ENCODE peak calls at places on chromosomes 2 and 18, in eight cellular contexts. One of them, this sample, is unnamed.

GRCh38 chr2:15799432-15799827 is 140.9 kb upstream of the MYCN start:
- DNase-seq in cerebellar cortex: no peak
- DNase-seq in body of pancreas: no peak
- DNase-seq in cardiac fibroblast: no peak
- DNase-seq in Caki2: no peak
- DNase-seq in stimulated activated CD4-positive, alpha-beta T cell treated with anti-CD3 and anti-CD28 coated beads, TNF-alpha, amount 100 ng/mL, for 48 hours: no peak
- DNase-seq in C1 segment of cervical spinal cord: no peak
- DNase-seq in activated CD8-positive, alpha-beta T cell treated with anti-CD3 and anti-CD28 coated beads for 36 hours: no peak
- DNase-seq in this sample: peak

GRCh38 chr2:46117379-46117778 is 179.8 kb upstream of the EPAS1 start:
- DNase-seq in cerebellar cortex: no peak
- DNase-seq in body of pancreas: no peak
- DNase-seq in cardiac fibroblast: peak
- DNase-seq in Caki2: no peak
- DNase-seq in stimulated activated CD4-positive, alpha-beta T cell treated with anti-CD3 and anti-CD28 coated beads, TNF-alpha, amount 100 ng/mL, for 48 hours: no peak
- DNase-seq in C1 segment of cervical spinal cord: no peak
- DNase-seq in activated CD8-positive, alpha-beta T cell treated with anti-CD3 and anti-CD28 coated beads for 36 hours: no peak
- DNase-seq in this sample: no peak

GRCh38 chr18:50817898-50818250 is 1.9 kb downstream of the MRO start:
- DNase-seq in cerebellar cortex: peak
- DNase-seq in body of pancreas: no peak
- DNase-seq in cardiac fibroblast: peak
- DNase-seq in Caki2: no peak
- DNase-seq in stimulated activated CD4-positive, alpha-beta T cell treated with anti-CD3 and anti-CD28 coated beads, TNF-alpha, amount 100 ng/mL, for 48 hours: no peak
- DNase-seq in C1 segment of cervical spinal cord: peak
- DNase-seq in activated CD8-positive, alpha-beta T cell treated with anti-CD3 and anti-CD28 coated beads for 36 hours: no peak
- DNase-seq in this sample: no peak

GRCh38 chr2:224909885-224910517 is 132.3 kb downstream of the DOCK10 start:
- DNase-seq in cerebellar cortex: no peak
- DNase-seq in body of pancreas: peak
- DNase-seq in cardiac fibroblast: peak
- DNase-seq in Caki2: peak
- DNase-seq in stimulated activated CD4-positive, alpha-beta T cell treated with anti-CD3 and anti-CD28 coated beads, TNF-alpha, amount 100 ng/mL, for 48 hours: no peak
- DNase-seq in C1 segment of cervical spinal cord: no peak
- DNase-seq in activated CD8-positive, alpha-beta T cell treated with anti-CD3 and anti-CD28 coated beads for 36 hours: peak
- DNase-seq in this sample: no peak

GRCh38 chr2:97728091-97728596 is 14.8 kb downstream of the ZAP70 start:
- DNase-seq in cerebellar cortex: no peak
- DNase-seq in body of pancreas: no peak
- DNase-seq in cardiac fibroblast: peak
- DNase-seq in Caki2: no peak
- DNase-seq in stimulated activated CD4-positive, alpha-beta T cell treated with anti-CD3 and anti-CD28 coated beads, TNF-alpha, amount 100 ng/mL, for 48 hours: no peak
- DNase-seq in C1 segment of cervical spinal cord: no peak
- DNase-seq in activated CD8-positive, alpha-beta T cell treated with anti-CD3 and anti-CD28 coated beads for 36 hours: peak
- DNase-seq in this sample: no peak

GRCh38 chr18:64134044-64134757 is 14.7 kb downstream of the LINC00305 start:
- DNase-seq in cerebellar cortex: peak
- DNase-seq in body of pancreas: no peak
- DNase-seq in cardiac fibroblast: no peak
- DNase-seq in Caki2: no peak
- DNase-seq in stimulated activated CD4-positive, alpha-beta T cell treated with anti-CD3 and anti-CD28 coated beads, TNF-alpha, amount 100 ng/mL, for 48 hours: no peak
- DNase-seq in C1 segment of cervical spinal cord: peak
- DNase-seq in activated CD8-positive, alpha-beta T cell treated with anti-CD3 and anti-CD28 coated beads for 36 hours: no peak
- DNase-seq in this sample: no peak

GRCh38 chr2:184004289-184004944 is 593.9 kb upstream of the ZNF804A start:
- DNase-seq in cerebellar cortex: peak
- DNase-seq in body of pancreas: no peak
- DNase-seq in cardiac fibroblast: no peak
- DNase-seq in Caki2: no peak
- DNase-seq in stimulated activated CD4-positive, alpha-beta T cell treated with anti-CD3 and anti-CD28 coated beads, TNF-alpha, amount 100 ng/mL, for 48 hours: no peak
- DNase-seq in C1 segment of cervical spinal cord: peak
- DNase-seq in activated CD8-positive, alpha-beta T cell treated with anti-CD3 and anti-CD28 coated beads for 36 hours: no peak
- DNase-seq in this sample: no peak

GRCh38 chr18:79903071-79903635 is 48.3 kb downstream of the SLC66A2 start:
- DNase-seq in cerebellar cortex: no peak
- DNase-seq in body of pancreas: no peak
- DNase-seq in cardiac fibroblast: no peak
- DNase-seq in Caki2: no peak
- DNase-seq in stimulated activated CD4-positive, alpha-beta T cell treated with anti-CD3 and anti-CD28 coated beads, TNF-alpha, amount 100 ng/mL, for 48 hours: no peak
- DNase-seq in C1 segment of cervical spinal cord: no peak
- DNase-seq in activated CD8-positive, alpha-beta T cell treated with anti-CD3 and anti-CD28 coated beads for 36 hours: no peak
- DNase-seq in this sample: no peak

GRCh38 chr2:203636896-203637818 is 69.3 kb upstream of the CD28 start:
- DNase-seq in cerebellar cortex: no peak
- DNase-seq in body of pancreas: no peak
- DNase-seq in cardiac fibroblast: peak
- DNase-seq in Caki2: no peak
- DNase-seq in stimulated activated CD4-positive, alpha-beta T cell treated with anti-CD3 and anti-CD28 coated beads, TNF-alpha, amount 100 ng/mL, for 48 hours: no peak
- DNase-seq in C1 segment of cervical spinal cord: peak
- DNase-seq in activated CD8-positive, alpha-beta T cell treated with anti-CD3 and anti-CD28 coated beads for 36 hours: peak
- DNase-seq in this sample: no peak

GRCh38 chr2:127810156-127810636 is 775 bp downstream of the WDR33 start:
- DNase-seq in cerebellar cortex: no peak
- DNase-seq in body of pancreas: peak
- DNase-seq in cardiac fibroblast: peak
- DNase-seq in Caki2: no peak
- DNase-seq in stimulated activated CD4-positive, alpha-beta T cell treated with anti-CD3 and anti-CD28 coated beads, TNF-alpha, amount 100 ng/mL, for 48 hours: no peak
- DNase-seq in C1 segment of cervical spinal cord: no peak
- DNase-seq in activated CD8-positive, alpha-beta T cell treated with anti-CD3 and anti-CD28 coated beads for 36 hours: no peak
- DNase-seq in this sample: peak

GRCh38 chr2:45583989-45584388 is 27.1 kb downstream of the SRBD1 start:
- DNase-seq in cerebellar cortex: no peak
- DNase-seq in body of pancreas: no peak
- DNase-seq in cardiac fibroblast: no peak
- DNase-seq in Caki2: no peak
- DNase-seq in stimulated activated CD4-positive, alpha-beta T cell treated with anti-CD3 and anti-CD28 coated beads, TNF-alpha, amount 100 ng/mL, for 48 hours: no peak
- DNase-seq in C1 segment of cervical spinal cord: no peak
- DNase-seq in activated CD8-positive, alpha-beta T cell treated with anti-CD3 and anti-CD28 coated beads for 36 hours: no peak
- DNase-seq in this sample: no peak

GRCh38 chr2:36397728-36398413 is 42.3 kb downstream of the CRIM1 start:
- DNase-seq in cerebellar cortex: no peak
- DNase-seq in body of pancreas: no peak
- DNase-seq in cardiac fibroblast: no peak
- DNase-seq in Caki2: no peak
- DNase-seq in stimulated activated CD4-positive, alpha-beta T cell treated with anti-CD3 and anti-CD28 coated beads, TNF-alpha, amount 100 ng/mL, for 48 hours: no peak
- DNase-seq in C1 segment of cervical spinal cord: no peak
- DNase-seq in activated CD8-positive, alpha-beta T cell treated with anti-CD3 and anti-CD28 coated beads for 36 hours: no peak
- DNase-seq in this sample: peak

GRCh38 chr2:182319556-182319955 is 107.3 kb downstream of the PDE1A start:
- DNase-seq in cerebellar cortex: no peak
- DNase-seq in body of pancreas: no peak
- DNase-seq in cardiac fibroblast: no peak
- DNase-seq in Caki2: no peak
- DNase-seq in stimulated activated CD4-positive, alpha-beta T cell treated with anti-CD3 and anti-CD28 coated beads, TNF-alpha, amount 100 ng/mL, for 48 hours: no peak
- DNase-seq in C1 segment of cervical spinal cord: no peak
- DNase-seq in activated CD8-positive, alpha-beta T cell treated with anti-CD3 and anti-CD28 coated beads for 36 hours: no peak
- DNase-seq in this sample: no peak

GRCh38 chr18:12995952-12996477 is 4.9 kb downstream of the CEP192 start:
- DNase-seq in cerebellar cortex: no peak
- DNase-seq in body of pancreas: no peak
- DNase-seq in cardiac fibroblast: no peak
- DNase-seq in Caki2: no peak
- DNase-seq in stimulated activated CD4-positive, alpha-beta T cell treated with anti-CD3 and anti-CD28 coated beads, TNF-alpha, amount 100 ng/mL, for 48 hours: no peak
- DNase-seq in C1 segment of cervical spinal cord: no peak
- DNase-seq in activated CD8-positive, alpha-beta T cell treated with anti-CD3 and anti-CD28 coated beads for 36 hours: no peak
- DNase-seq in this sample: no peak

GRCh38 chr18:12287684-12288405 is 20.2 kb upstream of the TUBB6 start:
- DNase-seq in cerebellar cortex: no peak
- DNase-seq in body of pancreas: peak
- DNase-seq in cardiac fibroblast: peak
- DNase-seq in Caki2: peak
- DNase-seq in stimulated activated CD4-positive, alpha-beta T cell treated with anti-CD3 and anti-CD28 coated beads, TNF-alpha, amount 100 ng/mL, for 48 hours: no peak
- DNase-seq in C1 segment of cervical spinal cord: no peak
- DNase-seq in activated CD8-positive, alpha-beta T cell treated with anti-CD3 and anti-CD28 coated beads for 36 hours: peak
- DNase-seq in this sample: peak

GRCh38 chr2:234963785-234964615 is 12.2 kb downstream of the SH3BP4 start:
- DNase-seq in cerebellar cortex: no peak
- DNase-seq in body of pancreas: peak
- DNase-seq in cardiac fibroblast: no peak
- DNase-seq in Caki2: no peak
- DNase-seq in stimulated activated CD4-positive, alpha-beta T cell treated with anti-CD3 and anti-CD28 coated beads, TNF-alpha, amount 100 ng/mL, for 48 hours: no peak
- DNase-seq in C1 segment of cervical spinal cord: no peak
- DNase-seq in activated CD8-positive, alpha-beta T cell treated with anti-CD3 and anti-CD28 coated beads for 36 hours: no peak
- DNase-seq in this sample: no peak

GRCh38 chr2:96184188-96184587 is 24.4 kb downstream of the STARD7 start:
- DNase-seq in cerebellar cortex: no peak
- DNase-seq in body of pancreas: no peak
- DNase-seq in cardiac fibroblast: no peak
- DNase-seq in Caki2: no peak
- DNase-seq in stimulated activated CD4-positive, alpha-beta T cell treated with anti-CD3 and anti-CD28 coated beads, TNF-alpha, amount 100 ng/mL, for 48 hours: no peak
- DNase-seq in C1 segment of cervical spinal cord: no peak
- DNase-seq in activated CD8-positive, alpha-beta T cell treated with anti-CD3 and anti-CD28 coated beads for 36 hours: no peak
- DNase-seq in this sample: no peak

GRCh38 chr2:10278029-10278762 is 24.5 kb upstream of the HPCAL1 start:
- DNase-seq in cerebellar cortex: no peak
- DNase-seq in body of pancreas: peak
- DNase-seq in cardiac fibroblast: peak
- DNase-seq in Caki2: peak
- DNase-seq in stimulated activated CD4-positive, alpha-beta T cell treated with anti-CD3 and anti-CD28 coated beads, TNF-alpha, amount 100 ng/mL, for 48 hours: no peak
- DNase-seq in C1 segment of cervical spinal cord: no peak
- DNase-seq in activated CD8-positive, alpha-beta T cell treated with anti-CD3 and anti-CD28 coated beads for 36 hours: peak
- DNase-seq in this sample: peak

GRCh38 chr2:5699963-5700362 is 7.8 kb downstream of the SOX11 start:
- DNase-seq in cerebellar cortex: no peak
- DNase-seq in body of pancreas: no peak
- DNase-seq in cardiac fibroblast: no peak
- DNase-seq in Caki2: no peak
- DNase-seq in stimulated activated CD4-positive, alpha-beta T cell treated with anti-CD3 and anti-CD28 coated beads, TNF-alpha, amount 100 ng/mL, for 48 hours: no peak
- DNase-seq in C1 segment of cervical spinal cord: no peak
- DNase-seq in activated CD8-positive, alpha-beta T cell treated with anti-CD3 and anti-CD28 coated beads for 36 hours: no peak
- DNase-seq in this sample: no peak

GRCh38 chr18:74929110-74929509 is 279.8 kb downstream of the PTGR3 start:
- DNase-seq in cerebellar cortex: no peak
- DNase-seq in body of pancreas: peak
- DNase-seq in cardiac fibroblast: no peak
- DNase-seq in Caki2: no peak
- DNase-seq in stimulated activated CD4-positive, alpha-beta T cell treated with anti-CD3 and anti-CD28 coated beads, TNF-alpha, amount 100 ng/mL, for 48 hours: no peak
- DNase-seq in C1 segment of cervical spinal cord: no peak
- DNase-seq in activated CD8-positive, alpha-beta T cell treated with anti-CD3 and anti-CD28 coated beads for 36 hours: no peak
- DNase-seq in this sample: no peak

GRCh38 chr2:48673581-48673980 is 55.9 kb downstream of the GTF2A1L start:
- DNase-seq in cerebellar cortex: no peak
- DNase-seq in body of pancreas: no peak
- DNase-seq in cardiac fibroblast: no peak
- DNase-seq in Caki2: no peak
- DNase-seq in stimulated activated CD4-positive, alpha-beta T cell treated with anti-CD3 and anti-CD28 coated beads, TNF-alpha, amount 100 ng/mL, for 48 hours: no peak
- DNase-seq in C1 segment of cervical spinal cord: no peak
- DNase-seq in activated CD8-positive, alpha-beta T cell treated with anti-CD3 and anti-CD28 coated beads for 36 hours: no peak
- DNase-seq in this sample: peak

GRCh38 chr2:35298493-35298892 is 1057.1 kb upstream of the CRIM1 start:
- DNase-seq in cerebellar cortex: no peak
- DNase-seq in body of pancreas: no peak
- DNase-seq in cardiac fibroblast: peak
- DNase-seq in Caki2: peak
- DNase-seq in stimulated activated CD4-positive, alpha-beta T cell treated with anti-CD3 and anti-CD28 coated beads, TNF-alpha, amount 100 ng/mL, for 48 hours: no peak
- DNase-seq in C1 segment of cervical spinal cord: no peak
- DNase-seq in activated CD8-positive, alpha-beta T cell treated with anti-CD3 and anti-CD28 coated beads for 36 hours: no peak
- DNase-seq in this sample: no peak

GRCh38 chr2:173854840-173855239 is 110.3 kb downstream of the SP3 start:
- DNase-seq in cerebellar cortex: no peak
- DNase-seq in body of pancreas: no peak
- DNase-seq in cardiac fibroblast: peak
- DNase-seq in Caki2: no peak
- DNase-seq in stimulated activated CD4-positive, alpha-beta T cell treated with anti-CD3 and anti-CD28 coated beads, TNF-alpha, amount 100 ng/mL, for 48 hours: no peak
- DNase-seq in C1 segment of cervical spinal cord: no peak
- DNase-seq in activated CD8-positive, alpha-beta T cell treated with anti-CD3 and anti-CD28 coated beads for 36 hours: no peak
- DNase-seq in this sample: no peak

GRCh38 chr18:32261003-32261402 is 71.2 kb downstream of the MEP1B start:
- DNase-seq in cerebellar cortex: no peak
- DNase-seq in body of pancreas: no peak
- DNase-seq in cardiac fibroblast: no peak
- DNase-seq in Caki2: no peak
- DNase-seq in stimulated activated CD4-positive, alpha-beta T cell treated with anti-CD3 and anti-CD28 coated beads, TNF-alpha, amount 100 ng/mL, for 48 hours: no peak
- DNase-seq in C1 segment of cervical spinal cord: no peak
- DNase-seq in activated CD8-positive, alpha-beta T cell treated with anti-CD3 and anti-CD28 coated beads for 36 hours: no peak
- DNase-seq in this sample: no peak

GRCh38 chr2:80312282-80312839 is 7.8 kb upstream of the LRRTM1 start:
- DNase-seq in cerebellar cortex: no peak
- DNase-seq in body of pancreas: no peak
- DNase-seq in cardiac fibroblast: no peak
- DNase-seq in Caki2: no peak
- DNase-seq in stimulated activated CD4-positive, alpha-beta T cell treated with anti-CD3 and anti-CD28 coated beads, TNF-alpha, amount 100 ng/mL, for 48 hours: no peak
- DNase-seq in C1 segment of cervical spinal cord: no peak
- DNase-seq in activated CD8-positive, alpha-beta T cell treated with anti-CD3 and anti-CD28 coated beads for 36 hours: no peak
- DNase-seq in this sample: no peak

GRCh38 chr18:22563098-22563707 is 145.5 kb upstream of the CTAGE1 start:
- DNase-seq in cerebellar cortex: peak
- DNase-seq in body of pancreas: peak
- DNase-seq in cardiac fibroblast: peak
- DNase-seq in Caki2: peak
- DNase-seq in stimulated activated CD4-positive, alpha-beta T cell treated with anti-CD3 and anti-CD28 coated beads, TNF-alpha, amount 100 ng/mL, for 48 hours: no peak
- DNase-seq in C1 segment of cervical spinal cord: no peak
- DNase-seq in activated CD8-positive, alpha-beta T cell treated with anti-CD3 and anti-CD28 coated beads for 36 hours: peak
- DNase-seq in this sample: peak

GRCh38 chr2:101125374-101125773 is 25.8 kb downstream of the TBC1D8 start:
- DNase-seq in cerebellar cortex: no peak
- DNase-seq in body of pancreas: no peak
- DNase-seq in cardiac fibroblast: peak
- DNase-seq in Caki2: no peak
- DNase-seq in stimulated activated CD4-positive, alpha-beta T cell treated with anti-CD3 and anti-CD28 coated beads, TNF-alpha, amount 100 ng/mL, for 48 hours: no peak
- DNase-seq in C1 segment of cervical spinal cord: no peak
- DNase-seq in activated CD8-positive, alpha-beta T cell treated with anti-CD3 and anti-CD28 coated beads for 36 hours: no peak
- DNase-seq in this sample: no peak

GRCh38 chr2:18251486-18251885 is 309.0 kb downstream of the RDH14 start:
- DNase-seq in cerebellar cortex: no peak
- DNase-seq in body of pancreas: no peak
- DNase-seq in cardiac fibroblast: no peak
- DNase-seq in Caki2: no peak
- DNase-seq in stimulated activated CD4-positive, alpha-beta T cell treated with anti-CD3 and anti-CD28 coated beads, TNF-alpha, amount 100 ng/mL, for 48 hours: no peak
- DNase-seq in C1 segment of cervical spinal cord: no peak
- DNase-seq in activated CD8-positive, alpha-beta T cell treated with anti-CD3 and anti-CD28 coated beads for 36 hours: no peak
- DNase-seq in this sample: no peak

GRCh38 chr2:166184789-166185188 is 57.0 kb upstream of the SCN1A start:
- DNase-seq in cerebellar cortex: no peak
- DNase-seq in body of pancreas: no peak
- DNase-seq in cardiac fibroblast: no peak
- DNase-seq in Caki2: no peak
- DNase-seq in stimulated activated CD4-positive, alpha-beta T cell treated with anti-CD3 and anti-CD28 coated beads, TNF-alpha, amount 100 ng/mL, for 48 hours: no peak
- DNase-seq in C1 segment of cervical spinal cord: no peak
- DNase-seq in activated CD8-positive, alpha-beta T cell treated with anti-CD3 and anti-CD28 coated beads for 36 hours: no peak
- DNase-seq in this sample: no peak

GRCh38 chr18:63956755-63957154 is 7.7 kb downstream of the HMSD start:
- DNase-seq in cerebellar cortex: no peak
- DNase-seq in body of pancreas: no peak
- DNase-seq in cardiac fibroblast: no peak
- DNase-seq in Caki2: no peak
- DNase-seq in stimulated activated CD4-positive, alpha-beta T cell treated with anti-CD3 and anti-CD28 coated beads, TNF-alpha, amount 100 ng/mL, for 48 hours: no peak
- DNase-seq in C1 segment of cervical spinal cord: no peak
- DNase-seq in activated CD8-positive, alpha-beta T cell treated with anti-CD3 and anti-CD28 coated beads for 36 hours: no peak
- DNase-seq in this sample: no peak

This sample was measured in small intestine.